ENCODE peak calls at places on chromosomes 5 and 9, in nine cellular contexts. E is endodermal cell; T is CD8-positive, alpha-beta memory T cell; O is BE2C; X is HL-60; K is esophagus squamous epithelium; Z is transverse colon; Q is astrocyte of the spinal cord; J is neuronal stem cell. L is an unnamed sample.

GRCh38 chr5:65171645-65172044 is 310.1 kb downstream of the ADAMTS6 start:
- DNase-seq in O (no peak), K (no peak), E (no peak), T (no peak), J (no peak), X (no peak), Z (no peak), Q (no peak), L (no peak)

GRCh38 chr9:116855881-116856662 is 169.0 kb downstream of the TRIM32 start:
- DNase-seq in X (no peak), O (no peak), J (no peak), K (no peak), E (no peak), Q (no peak), Z (no peak), T (no peak), L (peak)

GRCh38 chr5:145938699-145939531 is 2.5 kb downstream of the SH3RF2 start:
- DNase-seq in E (no peak), O (no peak), X (no peak), Z (no peak), J (no peak), K (no peak), Q (no peak), T (no peak), L (no peak)

GRCh38 chr5:119578937-119579336 is 50.4 kb upstream of the FAM170A start:
- DNase-seq in E (peak), Q (no peak), T (no peak), J (no peak), K (no peak), O (peak), X (peak), Z (no peak), L (peak)

GRCh38 chr9:5557606-5558587 is 47.6 kb downstream of the PDCD1LG2 start:
- DNase-seq in K (no peak), T (peak), Z (peak), Q (peak), E (no peak), X (peak), J (no peak), O (no peak), L (no peak)

GRCh38 chr5:154520861-154521453 is 42.9 kb upstream of the HAND1 start:
- DNase-seq in Q (no peak), O (peak), Z (peak), K (no peak), E (peak), X (no peak), J (peak), T (no peak), L (peak)

GRCh38 chr9:71783120-71783523 is 14.8 kb upstream of the CEMIP2 start:
- DNase-seq in T (peak), J (no peak), X (no peak), Z (peak), Q (no peak), O (peak), K (no peak), E (peak), L (no peak)

GRCh38 chr9:72996106-72996505 is 43.3 kb upstream of the ALDH1A1 start:
- DNase-seq in K (no peak), Q (no peak), Z (no peak), T (no peak), O (no peak), X (no peak), E (no peak), J (no peak), L (no peak)

GRCh38 chr5:174945853-174946252 is 221.5 kb downstream of the MSX2 start:
- DNase-seq in Z (no peak), K (no peak), J (no peak), Q (no peak), E (no peak), T (no peak), X (no peak), O (no peak), L (no peak)

GRCh38 chr9:77981907-77982306 is 49.7 kb downstream of the GNAQ start:
- DNase-seq in E (no peak), O (no peak), T (no peak), X (no peak), K (no peak), J (no peak), Z (no peak), Q (no peak), L (no peak)

GRCh38 chr5:92838253-92838652 is 742.8 kb downstream of the NR2F1-AS1 start:
- DNase-seq in K (no peak), Q (no peak), O (no peak), Z (no peak), E (peak), X (no peak), J (no peak), T (no peak), L (no peak)

GRCh38 chr5:55604611-55605067 is 69.9 kb upstream of the PLPP1 start:
- DNase-seq in Z (no peak), X (no peak), Q (peak), K (no peak), O (no peak), E (no peak), T (no peak), J (no peak), L (no peak)

GRCh38 chr5:135185461-135186075 is 151.5 kb upstream of the PITX1 start:
- DNase-seq in E (peak), Q (peak), T (no peak), J (no peak), Z (peak), O (no peak), K (no peak), X (no peak), L (peak)

GRCh38 chr5:111733571-111733970 is 23.4 kb downstream of the NREP start:
- DNase-seq in J (no peak), Q (no peak), O (no peak), T (no peak), Z (no peak), E (no peak), K (no peak), X (no peak), L (no peak)

GRCh38 chr5:75482482-75482881 is 28.9 kb downstream of the CERT1 start:
- DNase-seq in E (peak), Z (no peak), O (no peak), Q (no peak), X (no peak), J (no peak), T (no peak), K (no peak), L (no peak)

GRCh38 chr9:128683340-128684064 is 5.5 kb upstream of the SET start:
- DNase-seq in K (no peak), X (no peak), Z (peak), O (peak), E (peak), T (peak), Q (peak), J (peak), L (peak)

GRCh38 chr5:23717486-23717885 is 210.1 kb downstream of the PRDM9 start:
- DNase-seq in K (no peak), Q (no peak), T (no peak), J (no peak), O (no peak), E (no peak), X (no peak), Z (no peak), L (no peak)

GRCh38 chr5:168790691-168791230 is 211.6 kb upstream of the PANK3 start:
- DNase-seq in X (no peak), Q (no peak), K (no peak), E (no peak), Z (no peak), J (no peak), O (no peak), T (no peak), L (no peak)

GRCh38 chr5:111509119-111509518 is 3.2 kb downstream of the STARD4 start:
- DNase-seq in K (no peak), O (no peak), E (no peak), Z (no peak), X (no peak), T (no peak), J (no peak), Q (no peak), L (no peak)

GRCh38 chr9:87455407-87455806 is 42.3 kb upstream of the DAPK1 start:
- DNase-seq in K (no peak), E (peak), O (no peak), Z (no peak), Q (no peak), T (no peak), J (no peak), X (no peak), L (no peak)

GRCh38 chr5:157740211-157740610 is 3.3 kb upstream of the LSM11 start:
- DNase-seq in O (peak), K (no peak), E (peak), X (no peak), Q (no peak), T (no peak), Z (no peak), J (no peak), L (no peak)

GRCh38 chr5:163978897-163979296 is 473.5 kb downstream of the MAT2B start:
- DNase-seq in K (no peak), T (no peak), Q (no peak), X (no peak), J (no peak), O (peak), Z (no peak), E (peak), L (no peak)

GRCh38 chr9:96721303-96721702 is 56.6 kb downstream of the ZNF510 start:
- DNase-seq in K (no peak), T (no peak), X (no peak), E (no peak), J (no peak), Z (no peak), Q (no peak), O (no peak), L (no peak)

GRCh38 chr9:88947581-88948573 is 43.4 kb upstream of the S1PR3 start:
- DNase-seq in X (no peak), K (no peak), O (no peak), Z (no peak), Q (peak), E (no peak), J (no peak), T (no peak), L (no peak)

GRCh38 chr5:131462479-131462878 is 172.6 kb downstream of the RAPGEF6 start:
- DNase-seq in Q (no peak), Z (no peak), X (no peak), E (no peak), O (no peak), T (no peak), K (no peak), J (no peak), L (no peak)

GRCh38 chr9:134346151-134346550 is 19.9 kb downstream of the RXRA start:
- DNase-seq in O (no peak), T (no peak), E (no peak), K (no peak), J (no peak), Q (peak), Z (no peak), X (no peak), L (peak)

GRCh38 chr5:72160959-72161358 is 53.7 kb downstream of the MAP1B start:
- DNase-seq in X (no peak), J (no peak), Q (peak), E (no peak), O (no peak), Z (no peak), T (no peak), K (no peak), L (peak)

GRCh38 chr5:61953913-61954312 is 352.1 kb upstream of the KIF2A start:
- DNase-seq in Q (no peak), Z (no peak), X (no peak), T (no peak), E (peak), K (no peak), O (no peak), J (no peak), L (no peak)

GRCh38 chr5:124524552-124525232 is 221.7 kb downstream of the ZNF608 start:
- DNase-seq in Q (no peak), T (no peak), K (no peak), X (no peak), E (no peak), J (no peak), O (no peak), Z (peak), L (no peak)

GRCh38 chr5:136729901-136730355 is 364.6 kb upstream of the TRPC7 start:
- DNase-seq in Z (no peak), K (no peak), E (no peak), T (no peak), X (no peak), J (no peak), Q (peak), O (no peak), L (peak)

GRCh38 chr5:39093351-39093749 is 19.2 kb upstream of the RICTOR start:
- DNase-seq in Q (peak), E (no peak), Z (no peak), T (no peak), K (no peak), O (no peak), J (no peak), X (no peak), L (no peak)

GRCh38 chr5:171315386-171315891 is 6.4 kb downstream of the TLX3 start:
- DNase-seq in K (no peak), T (no peak), X (no peak), Z (no peak), Q (no peak), E (no peak), O (no peak), J (no peak), L (no peak)

GRCh38 chr5:171314728-171315385 is 5.8 kb downstream of the TLX3 start:
- DNase-seq in E (peak), T (no peak), X (no peak), J (no peak), Z (no peak), Q (peak), K (no peak), O (no peak), L (no peak)

GRCh38 chr5:171316258-171317121 is 7.4 kb downstream of the TLX3 start:
- DNase-seq in T (no peak), Q (peak), J (no peak), Z (no peak), E (peak), K (no peak), X (no peak), O (no peak), L (no peak)

GRCh38 chr5:171317225-171317624 is 8.2 kb downstream of the TLX3 start:
- DNase-seq in Q (no peak), O (no peak), K (no peak), Z (no peak), J (no peak), E (no peak), X (no peak), T (no peak), L (no peak)

GRCh38 chr5:171315925-171316257 is 6.8 kb downstream of the TLX3 start:
- DNase-seq in J (no peak), Z (no peak), K (no peak), X (no peak), O (no peak), T (no peak), E (no peak), Q (no peak), L (no peak)
- H3K4me3 ChIP-seq in J (no peak), Z (no peak), K (peak), X (no peak), O (no peak), T (no peak), E (peak), Q (no peak), L (no peak)

GRCh38 chr5:87081511-87082372 is 185.9 kb upstream of the RASA1 start:
- DNase-seq in K (no peak), O (no peak), E (no peak), X (peak), Z (peak), Q (no peak), J (no peak), T (no peak), L (no peak)
- H3K4me3 ChIP-seq in K (no peak), O (no peak), E (no peak), X (no peak), Z (no peak), Q (no peak), J (no peak), T (peak), L (no peak)

DNA sequence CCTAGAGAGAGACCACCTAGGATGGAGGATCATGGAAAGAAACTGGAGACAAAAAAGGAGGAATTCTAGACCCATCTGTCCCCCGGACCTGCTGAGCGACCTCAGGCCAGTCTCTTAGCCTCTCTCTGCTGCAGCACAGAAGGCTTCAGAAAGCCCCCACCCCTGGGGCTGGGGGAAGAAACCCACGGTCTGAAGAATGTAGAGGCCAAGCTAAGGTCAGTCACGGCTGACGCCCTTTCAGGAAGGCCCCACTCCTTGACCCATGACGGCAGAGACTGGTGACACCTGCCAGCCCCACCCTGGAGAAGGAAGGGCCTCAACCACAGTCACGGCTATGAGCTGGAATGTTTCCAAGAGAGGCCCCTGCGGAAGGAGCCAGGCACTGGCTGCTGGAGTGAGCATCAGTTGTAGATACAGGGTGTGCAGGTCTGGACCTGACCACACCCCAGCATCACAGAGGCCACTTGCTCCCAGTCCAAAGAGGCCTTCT is 120.5 kb upstream of the BOD1 start:
- DNase-seq in T (no peak), J (no peak), E (no peak), K (no peak), Z (peak), Q (no peak), O (peak), X (peak), L (no peak)
- H3K4me3 ChIP-seq in T (no peak), J (no peak), E (no peak), K (no peak), Z (no peak), Q (no peak), O (no peak), X (no peak), L (no peak)

GRCh38 chr5:42309865-42310264 is 113.4 kb upstream of the GHR start:
- DNase-seq in J (no peak), K (no peak), E (no peak), Q (no peak), Z (no peak), O (no peak), X (no peak), T (no peak), L (no peak)
- H3K4me3 ChIP-seq in J (no peak), K (no peak), E (no peak), Q (no peak), Z (no peak), O (no peak), X (no peak), T (no peak), L (no peak)